ENCODE peak calls at places on chromosomes 1 and 21, in five cellular contexts. H is CD8-positive, alpha-beta T cell; Z is A549; T is ovary; Y is heart right ventricle. S is an unnamed sample. For H3K4me1, the result is how much of the 10 kb centered on the place peaks cover.

GRCh38 chr1:210691039-210691438 is 362.3 kb downstream of the HHAT start:
- DNase-seq in H (no peak), Z (no peak), T (no peak), Y (no peak), S (no peak)

GRCh38 chr21:25503981-25504380 is 103.3 kb downstream of the MRPL39 start:
- DNase-seq in H (no peak), Z (no peak), T (no peak), Y (no peak), S (no peak)

GRCh38 chr1:209248649-209249279 is 334.8 kb upstream of the CAMK1G start:
- DNase-seq in H (peak), Z (peak), T (peak), Y (no peak), S (peak)

GRCh38 chr1:6612641-6613360 is 730 bp upstream of the PHF13 start:
- DNase-seq in H (no peak), Z (no peak), T (peak), Y (peak), S (peak)

GRCh38 chr1:101089608-101090007 is 64.0 kb upstream of the DPH5 start:
- DNase-seq in H (no peak), Z (no peak), T (no peak), Y (no peak), S (no peak)

GRCh38 chr1:226223786-226224244 is 351 bp downstream of the MIXL1 start:
- DNase-seq in H (peak), Z (no peak), T (no peak), Y (no peak), S (no peak)

GRCh38 chr1:164320780-164321683 is 238.0 kb upstream of the PBX1 start:
- DNase-seq in H (no peak), Z (no peak), T (peak), Y (peak), S (no peak)

GRCh38 chr1:91555821-91556531 is 55.3 kb downstream of the CDC7 start:
- DNase-seq in H (peak), Z (no peak), T (no peak), Y (no peak), S (no peak)

GRCh38 chr1:29650041-29650400 is 413.7 kb downstream of the PTPRU start:
- DNase-seq in H (no peak), Z (no peak), T (no peak), Y (no peak), S (no peak)

GRCh38 chr1:114353233-114353632 is 157.8 kb downstream of the TRIM33 start:
- DNase-seq in H (peak), Z (no peak), T (peak), Y (peak), S (peak)

GRCh38 chr1:156675715-156676311 is 1.4 kb downstream of the NES start:
- DNase-seq in H (no peak), Z (no peak), T (no peak), Y (no peak), S (no peak)

GRCh38 chr1:224641030-224641429 is 24.9 kb downstream of the CNIH3 start:
- DNase-seq in H (no peak), Z (no peak), T (no peak), Y (no peak), S (no peak)

GRCh38 chr1:115041654-115042053 is 12.0 kb downstream of the TSHB start:
- DNase-seq in H (no peak), Z (no peak), T (no peak), Y (no peak), S (no peak)

GRCh38 chr1:205577874-205578658 is 53.7 kb downstream of the ELK4 start:
- DNase-seq in H (no peak), Z (no peak), T (no peak), Y (no peak), S (no peak)

GRCh38 chr1:71031426-71031825 is 16.2 kb downstream of the PTGER3 start:
- DNase-seq in H (no peak), Z (no peak), T (no peak), Y (no peak), S (no peak)

GRCh38 chr1:30314591-30314990 is 408.8 kb downstream of the MATN1 start:
- DNase-seq in H (no peak), Z (no peak), T (no peak), Y (no peak), S (no peak)

GRCh38 chr1:31570228-31570627 is 6.1 kb upstream of the TINAGL1 start:
- DNase-seq in H (no peak), Z (no peak), T (no peak), Y (no peak), S (no peak)

GRCh38 chr1:31573261-31573660 is 3.1 kb upstream of the TINAGL1 start:
- DNase-seq in H (no peak), Z (no peak), T (no peak), Y (no peak), S (no peak)

GRCh38 chr1:31570906-31571305 is 5.4 kb upstream of the TINAGL1 start:
- DNase-seq in H (no peak), Z (no peak), T (no peak), Y (no peak), S (no peak)

GRCh38 chr1:31571340-31572295 is 4.7 kb upstream of the TINAGL1 start:
- DNase-seq in H (no peak), Z (no peak), T (no peak), Y (no peak), S (peak)

DNA sequence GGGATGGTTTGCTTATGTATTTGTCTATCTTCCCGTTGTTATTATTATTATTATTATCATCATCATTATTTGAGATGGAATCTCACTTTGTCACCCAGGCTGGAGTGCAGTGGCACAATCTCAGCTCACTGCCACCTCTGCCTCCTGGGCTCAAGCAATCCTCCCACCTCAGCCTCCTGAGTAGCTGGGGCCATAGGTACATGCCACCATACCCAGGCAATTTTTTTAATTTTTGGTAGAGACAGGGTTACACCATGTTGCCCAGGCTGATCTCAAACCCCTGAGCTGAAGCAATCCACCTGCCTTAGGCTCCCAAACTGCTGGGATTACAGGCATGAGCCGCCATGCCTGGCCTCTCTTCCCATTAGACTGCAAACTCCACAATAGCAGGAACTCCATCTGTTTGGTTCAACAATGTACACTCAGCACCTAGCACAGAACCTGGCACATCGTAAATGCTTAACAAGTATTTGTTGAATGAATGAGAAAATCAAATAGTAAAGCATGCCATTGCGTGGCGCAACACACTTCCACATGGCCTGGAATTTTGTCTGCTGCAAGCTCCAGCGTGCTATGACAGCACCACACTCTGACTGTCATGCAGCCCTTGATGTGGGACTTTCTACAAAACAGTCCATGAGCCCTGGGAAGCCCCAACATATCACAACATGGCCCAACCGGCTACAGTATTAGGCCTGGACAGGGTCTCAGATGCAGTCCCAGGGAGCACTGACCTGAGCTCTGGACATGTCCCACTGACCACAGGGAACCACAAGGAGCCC is 3.8 kb upstream of the TINAGL1 start:
- DNase-seq in H (no peak), Z (no peak), T (no peak), Y (no peak), S (peak)
- H3K4me1 ChIP-seq in H (under half), Z (half or more), T (under half), Y (half or more), S (under half)

GRCh38 chr1:27120849-27121248 is 34.1 kb downstream of the SLC9A1 start:
- DNase-seq in H (no peak), Z (no peak), T (no peak), Y (no peak), S (no peak)
- H3K27ac ChIP-seq in H (no peak), Z (no peak), T (no peak), Y (no peak), S (no peak)

DNA sequence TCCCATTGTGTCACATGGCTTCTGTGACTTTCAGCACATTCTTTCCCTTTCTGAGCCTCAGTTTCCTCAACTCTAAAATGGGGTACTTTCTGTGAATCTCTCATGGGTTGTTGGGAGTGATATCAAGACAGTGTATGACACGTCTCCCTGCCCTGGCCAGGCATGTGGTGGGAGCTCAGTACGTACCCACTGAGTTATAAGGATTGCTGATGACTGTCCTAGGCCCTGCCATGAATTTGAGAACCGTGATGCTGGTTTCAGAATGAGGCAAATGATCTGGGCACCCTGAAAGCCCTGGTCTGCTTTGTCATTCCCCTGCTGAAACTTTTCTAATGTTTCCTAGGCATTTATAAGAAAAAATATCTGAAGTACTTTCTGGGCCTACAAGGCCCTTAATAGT is 3.6 kb downstream of the ZNF362 start:
- DNase-seq in H (no peak), Z (no peak), T (no peak), Y (no peak), S (no peak)
- H3K4me1 ChIP-seq in H (under half), Z (under half), T (under half), Y (half or more), S (under half)

GRCh38 chr1:15313012-15313411 is 66.0 kb downstream of the FHAD1 start:
- DNase-seq in H (no peak), Z (no peak), T (no peak), Y (no peak), S (no peak)

GRCh38 chr1:15308621-15309027 is 61.6 kb downstream of the FHAD1 start:
- DNase-seq in H (no peak), Z (no peak), T (no peak), Y (no peak), S (no peak)

GRCh38 chr1:15310544-15310943 is 63.5 kb downstream of the FHAD1 start:
- DNase-seq in H (no peak), Z (no peak), T (no peak), Y (no peak), S (no peak)

GRCh38 chr1:15311886-15312285 is 64.9 kb downstream of the FHAD1 start:
- DNase-seq in H (no peak), Z (no peak), T (no peak), Y (no peak), S (no peak)

DNA sequence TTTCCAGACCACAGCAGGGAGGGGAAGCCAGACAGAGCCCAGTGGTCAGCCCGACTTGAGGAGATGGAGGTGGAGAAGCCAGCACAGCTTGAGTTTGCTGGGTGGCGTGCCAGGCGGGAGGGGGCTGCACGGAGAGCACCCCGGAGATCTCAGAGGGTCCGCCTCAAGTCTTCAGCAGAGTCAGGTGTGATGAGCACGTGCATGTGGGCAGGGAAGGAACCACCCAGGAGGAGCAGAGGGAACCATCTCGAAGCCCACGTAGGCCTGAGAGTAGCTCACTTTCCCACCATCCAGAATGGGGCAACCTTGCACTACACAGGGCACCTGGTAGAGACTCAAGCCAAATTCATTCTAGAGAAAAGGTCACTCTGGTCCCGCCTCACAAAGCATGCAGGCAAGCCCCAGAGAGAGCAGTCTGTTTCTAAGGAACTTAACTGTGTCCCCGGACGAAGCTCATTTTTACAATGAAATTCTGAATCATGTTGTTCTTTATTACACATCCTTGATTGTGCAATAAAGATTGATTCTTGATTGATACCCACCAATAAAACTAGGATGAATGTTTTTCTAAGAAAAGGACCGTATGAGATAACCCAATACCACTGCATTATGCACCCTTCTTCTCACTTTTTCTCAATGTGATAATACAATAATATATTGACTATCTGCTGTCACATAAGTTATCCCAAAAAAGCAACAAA is 64.2 kb downstream of the FHAD1 start:
- DNase-seq in H (no peak), Z (no peak), T (no peak), Y (no peak), S (no peak)
- H3K27ac ChIP-seq in H (no peak), Z (no peak), T (no peak), Y (no peak), S (no peak)

DNA sequence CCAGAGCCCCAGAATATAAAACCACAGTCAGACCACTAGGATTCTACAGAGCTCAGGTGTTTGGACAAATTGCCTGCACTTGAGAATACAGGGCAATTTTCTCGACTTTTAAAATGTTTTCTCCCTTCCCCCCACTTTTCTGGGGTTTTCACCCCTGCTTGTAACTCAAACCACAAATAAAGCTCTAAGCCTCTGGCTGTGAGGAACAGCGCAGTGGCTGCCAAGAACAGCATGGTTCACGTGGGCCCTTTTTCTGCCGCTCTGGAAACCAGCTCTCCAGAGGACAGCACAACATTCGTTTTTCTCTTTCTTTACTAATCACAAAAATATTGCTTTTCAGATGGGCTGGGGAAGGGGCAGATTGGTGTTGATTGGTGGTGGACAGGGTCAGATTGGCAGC is 102.2 kb upstream of the JUN start:
- DNase-seq in H (peak), Z (no peak), T (no peak), Y (peak), S (no peak)
- H3K4me1 ChIP-seq in H (under half), Z (under half), T (under half), Y (half or more), S (under half)

GRCh38 chr1:12433323-12434053 is 184.5 kb downstream of the DHRS3 start:
- DNase-seq in H (no peak), Z (no peak), T (peak), Y (peak), S (no peak)
- H3K27ac ChIP-seq in H (no peak), Z (peak), T (no peak), Y (peak), S (peak)

DNA sequence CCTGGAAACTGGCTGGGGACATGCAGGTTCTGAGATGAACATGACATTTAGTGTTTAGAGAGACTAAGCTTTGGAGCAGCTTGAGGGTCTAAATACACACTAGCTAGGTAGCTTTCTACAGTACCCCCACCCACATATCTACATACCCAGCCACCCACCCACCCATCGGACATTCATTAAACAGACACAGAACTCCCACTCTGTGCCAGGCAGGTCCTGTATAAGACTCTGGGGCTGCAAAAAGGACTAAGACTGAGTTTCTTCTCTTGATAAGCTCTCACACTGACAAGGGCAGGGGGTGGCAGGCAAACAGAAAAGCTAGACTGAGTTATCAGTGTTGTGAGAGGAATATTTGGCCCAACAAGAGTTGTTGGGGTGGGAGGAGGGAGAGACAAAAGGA is 6.7 kb downstream of the MAP7D1 start:
- DNase-seq in H (no peak), Z (no peak), T (no peak), Y (no peak), S (no peak)
- H3K4me1 ChIP-seq in H (half or more), Z (half or more), T (under half), Y (half or more), S (under half)

GRCh38 chr1:202964755-202965440 is 2.2 kb downstream of the CYB5R1 start:
- DNase-seq in H (no peak), Z (no peak), T (no peak), Y (no peak), S (no peak)
- H3K27ac ChIP-seq in H (no peak), Z (no peak), T (no peak), Y (peak), S (no peak)

GRCh38 chr1:1127551-1128451 is 11.9 kb upstream of the C1orf159 start:
- DNase-seq in H (no peak), Z (no peak), T (no peak), Y (no peak), S (no peak)
- H3K4me1 ChIP-seq in H (under half), Z (under half), T (under half), Y (under half), S (under half)

GRCh38 chr1:234919061-234919755 is 209.4 kb downstream of the TOMM20 start:
- DNase-seq in H (no peak), Z (no peak), T (peak), Y (peak), S (no peak)

GRCh38 chr1:234921266-234922062 is 207.2 kb downstream of the TOMM20 start:
- DNase-seq in H (no peak), Z (no peak), T (no peak), Y (no peak), S (no peak)

GRCh38 chr1:234918216-234918841 is 210.3 kb downstream of the TOMM20 start:
- DNase-seq in H (no peak), Z (no peak), T (no peak), Y (peak), S (no peak)

GRCh38 chr1:234920843-234921140 is 207.8 kb downstream of the TOMM20 start:
- DNase-seq in H (no peak), Z (no peak), T (no peak), Y (no peak), S (no peak)

GRCh38 chr1:234920136-234920842 is 208.3 kb downstream of the TOMM20 start:
- DNase-seq in H (no peak), Z (no peak), T (no peak), Y (no peak), S (no peak)
- H3K27ac ChIP-seq in H (no peak), Z (no peak), T (no peak), Y (peak), S (peak)

S was measured in lung.